ENCODE peak calls at places on chromosomes 13 and 19, in nine cellular contexts. One of them, this sample, is unnamed.

GRCh38 chr13:30796132-30796832 is 60.9 kb downstream of the ALOX5AP start:
- DNase-seq in GM23248: peak; percentile 78
- DNase-seq in left lung: no peak
- DNase-seq in esophagus muscularis mucosa: no peak
- DNase-seq in psoas muscle: no peak
- DNase-seq in NT2/D1: no peak
- DNase-seq in right atrium auricular region: no peak
- DNase-seq in endothelial cell of umbilical vein: peak; percentile 29
- DNase-seq in fibroblast of lung: peak; percentile 59
- DNase-seq in this sample: no peak

GRCh38 chr19:872266-872951 is 12.9 kb downstream of the CFD start:
- DNase-seq in endothelial cell of umbilical vein: peak; percentile 34
- DNase-seq in GM23248: peak; percentile 72
- DNase-seq in psoas muscle: peak; percentile 60
- DNase-seq in esophagus muscularis mucosa: no peak
- DNase-seq in left lung: no peak
- DNase-seq in fibroblast of lung: peak; percentile 75
- DNase-seq in NT2/D1: peak; percentile 76
- DNase-seq in right atrium auricular region: no peak
- DNase-seq in this sample: no peak

GRCh38 chr19:43432866-43433673 is 18.4 kb downstream of the TEX101 start:
- DNase-seq in GM23248: peak; percentile 73
- DNase-seq in right atrium auricular region: peak; percentile 61
- DNase-seq in fibroblast of lung: peak; percentile 51
- DNase-seq in endothelial cell of umbilical vein: peak; percentile 49
- DNase-seq in NT2/D1: peak; percentile 57
- DNase-seq in left lung: peak; percentile 54
- DNase-seq in esophagus muscularis mucosa: no peak
- DNase-seq in psoas muscle: peak; percentile 20
- DNase-seq in this sample: no peak

GRCh38 chr13:30872685-30873443 is 33.2 kb upstream of the MEDAG start:
- DNase-seq in fibroblast of lung: peak; percentile 84
- DNase-seq in left lung: peak; percentile 59
- DNase-seq in esophagus muscularis mucosa: no peak
- DNase-seq in endothelial cell of umbilical vein: peak; percentile 97
- DNase-seq in psoas muscle: peak; percentile 75
- DNase-seq in NT2/D1: peak; percentile 85
- DNase-seq in right atrium auricular region: peak; percentile 81
- DNase-seq in GM23248: peak; percentile 95
- DNase-seq in this sample: peak; percentile 69

GRCh38 chr13:59963827-59964226 is 199.9 kb downstream of the DIAPH3 start:
- DNase-seq in NT2/D1: no peak
- DNase-seq in right atrium auricular region: no peak
- DNase-seq in GM23248: no peak
- DNase-seq in endothelial cell of umbilical vein: no peak
- DNase-seq in fibroblast of lung: no peak
- DNase-seq in esophagus muscularis mucosa: no peak
- DNase-seq in left lung: no peak
- DNase-seq in psoas muscle: no peak
- DNase-seq in this sample: no peak

GRCh38 chr19:12838182-12838890 is at the start of gene MAST1:
- DNase-seq in fibroblast of lung: no peak
- DNase-seq in left lung: no peak
- DNase-seq in psoas muscle: peak; percentile 24
- DNase-seq in GM23248: peak; percentile 68
- DNase-seq in esophagus muscularis mucosa: no peak
- DNase-seq in endothelial cell of umbilical vein: no peak
- DNase-seq in right atrium auricular region: no peak
- DNase-seq in NT2/D1: no peak
- DNase-seq in this sample: no peak

GRCh38 chr13:113387396-113387795 is 23.5 kb upstream of the GRTP1 start:
- DNase-seq in right atrium auricular region: no peak
- DNase-seq in GM23248: no peak
- DNase-seq in psoas muscle: no peak
- DNase-seq in endothelial cell of umbilical vein: no peak
- DNase-seq in esophagus muscularis mucosa: no peak
- DNase-seq in fibroblast of lung: no peak
- DNase-seq in NT2/D1: no peak
- DNase-seq in left lung: no peak
- DNase-seq in this sample: no peak

GRCh38 chr13:48585456-48585840 is 52.6 kb upstream of the RCBTB2 start:
- DNase-seq in fibroblast of lung: peak; percentile 50
- DNase-seq in right atrium auricular region: no peak
- DNase-seq in left lung: no peak
- DNase-seq in NT2/D1: no peak
- DNase-seq in psoas muscle: no peak
- DNase-seq in esophagus muscularis mucosa: peak; percentile 81
- DNase-seq in endothelial cell of umbilical vein: peak; percentile 96
- DNase-seq in GM23248: peak; percentile 35
- DNase-seq in this sample: no peak

GRCh38 chr19:7916908-7917291 is 2.3 kb downstream of the TGFBR3L start:
- DNase-seq in NT2/D1: no peak
- DNase-seq in psoas muscle: no peak
- DNase-seq in fibroblast of lung: no peak
- DNase-seq in endothelial cell of umbilical vein: no peak
- DNase-seq in esophagus muscularis mucosa: no peak
- DNase-seq in GM23248: no peak
- DNase-seq in left lung: no peak
- DNase-seq in right atrium auricular region: no peak
- DNase-seq in this sample: no peak

GRCh38 chr19:1076951-1077350 is 10.0 kb downstream of the ARHGAP45 start:
- DNase-seq in fibroblast of lung: no peak
- DNase-seq in right atrium auricular region: no peak
- DNase-seq in GM23248: peak; percentile 32
- DNase-seq in esophagus muscularis mucosa: no peak
- DNase-seq in NT2/D1: no peak
- DNase-seq in endothelial cell of umbilical vein: no peak
- DNase-seq in left lung: peak; percentile 86
- DNase-seq in psoas muscle: peak; percentile 63
- DNase-seq in this sample: peak; percentile 44

GRCh38 chr13:109427695-109428094 is 358.7 kb downstream of the IRS2 start:
- DNase-seq in fibroblast of lung: no peak
- DNase-seq in esophagus muscularis mucosa: no peak
- DNase-seq in GM23248: no peak
- DNase-seq in left lung: no peak
- DNase-seq in right atrium auricular region: no peak
- DNase-seq in NT2/D1: no peak
- DNase-seq in psoas muscle: no peak
- DNase-seq in endothelial cell of umbilical vein: no peak
- DNase-seq in this sample: no peak

GRCh38 chr13:93775507-93776108 is 549.0 kb downstream of the GPC6 start:
- DNase-seq in fibroblast of lung: peak; percentile 66
- DNase-seq in right atrium auricular region: no peak
- DNase-seq in left lung: no peak
- DNase-seq in endothelial cell of umbilical vein: no peak
- DNase-seq in psoas muscle: no peak
- DNase-seq in NT2/D1: no peak
- DNase-seq in GM23248: peak; percentile 76
- DNase-seq in esophagus muscularis mucosa: no peak
- DNase-seq in this sample: no peak

GRCh38 chr13:49859568-49859967 is 67.1 kb upstream of the KPNA3 start:
- DNase-seq in GM23248: peak; percentile 96
- DNase-seq in left lung: peak; percentile 43
- DNase-seq in NT2/D1: no peak
- DNase-seq in right atrium auricular region: no peak
- DNase-seq in esophagus muscularis mucosa: no peak
- DNase-seq in psoas muscle: peak; percentile 56
- DNase-seq in fibroblast of lung: peak; percentile 90
- DNase-seq in endothelial cell of umbilical vein: no peak
- DNase-seq in this sample: no peak

GRCh38 chr13:101989798-101990350 is 412.0 kb downstream of the FGF14 start:
- DNase-seq in left lung: no peak
- DNase-seq in GM23248: peak; percentile 1
- DNase-seq in endothelial cell of umbilical vein: no peak
- DNase-seq in esophagus muscularis mucosa: no peak
- DNase-seq in psoas muscle: no peak
- DNase-seq in right atrium auricular region: no peak
- DNase-seq in NT2/D1: no peak
- DNase-seq in fibroblast of lung: no peak
- DNase-seq in this sample: no peak

GRCh38 chr19:20333508-20333907 is 166.5 kb downstream of the ZNF486 start:
- DNase-seq in esophagus muscularis mucosa: no peak
- DNase-seq in psoas muscle: no peak
- DNase-seq in fibroblast of lung: no peak
- DNase-seq in endothelial cell of umbilical vein: no peak
- DNase-seq in GM23248: no peak
- DNase-seq in NT2/D1: no peak
- DNase-seq in right atrium auricular region: no peak
- DNase-seq in left lung: no peak
- DNase-seq in this sample: no peak

GRCh38 chr13:28376604-28377003 is 118.3 kb downstream of the FLT1 start:
- DNase-seq in GM23248: no peak
- DNase-seq in right atrium auricular region: no peak
- DNase-seq in esophagus muscularis mucosa: no peak
- DNase-seq in endothelial cell of umbilical vein: no peak
- DNase-seq in psoas muscle: no peak
- DNase-seq in left lung: no peak
- DNase-seq in fibroblast of lung: no peak
- DNase-seq in NT2/D1: no peak
- DNase-seq in this sample: no peak

GRCh38 chr13:26502826-26503225 is 54.7 kb upstream of the WASF3 start:
- DNase-seq in esophagus muscularis mucosa: no peak
- DNase-seq in fibroblast of lung: peak; percentile 68
- DNase-seq in psoas muscle: peak; percentile 44
- DNase-seq in endothelial cell of umbilical vein: peak; percentile 58
- DNase-seq in NT2/D1: no peak
- DNase-seq in left lung: no peak
- DNase-seq in GM23248: peak; percentile 99
- DNase-seq in right atrium auricular region: peak; percentile 77
- DNase-seq in this sample: peak; percentile 13

GRCh38 chr13:113531041-113531873 is 40.7 kb upstream of the DCUN1D2 start:
- DNase-seq in endothelial cell of umbilical vein: no peak
- DNase-seq in GM23248: no peak
- DNase-seq in fibroblast of lung: no peak
- DNase-seq in right atrium auricular region: no peak
- DNase-seq in NT2/D1: no peak
- DNase-seq in esophagus muscularis mucosa: no peak
- DNase-seq in left lung: no peak
- DNase-seq in psoas muscle: no peak
- DNase-seq in this sample: no peak

GRCh38 chr13:78601124-78601885 is 2.0 kb downstream of the POU4F1 start:
- DNase-seq in NT2/D1: no peak
- DNase-seq in psoas muscle: no peak
- DNase-seq in endothelial cell of umbilical vein: peak; percentile 34
- DNase-seq in left lung: no peak
- DNase-seq in esophagus muscularis mucosa: no peak
- DNase-seq in GM23248: peak; percentile 38
- DNase-seq in fibroblast of lung: peak; percentile 15
- DNase-seq in right atrium auricular region: no peak
- DNase-seq in this sample: no peak
- H3K4me3 ChIP-seq in NT2/D1: peak overlapping the region; percentile 21
- H3K4me3 ChIP-seq in psoas muscle: peak overlapping the region; percentile 16
- H3K4me3 ChIP-seq in endothelial cell of umbilical vein: no peak overlapping the region
- H3K4me3 ChIP-seq in left lung: peak overlapping the region; percentile 19
- H3K4me3 ChIP-seq in esophagus muscularis mucosa: peak overlapping the region; percentile 19
- H3K4me3 ChIP-seq in GM23248: no peak overlapping the region
- H3K4me3 ChIP-seq in fibroblast of lung: no peak overlapping the region
- H3K4me3 ChIP-seq in right atrium auricular region: peak overlapping the region; percentile 16
- H3K4me3 ChIP-seq in this sample: peak overlapping the region; percentile 22

GRCh38 chr19:38654478-38655079 is 7.1 kb downstream of the ACTN4 start:
- DNase-seq in endothelial cell of umbilical vein: peak; percentile 78
- DNase-seq in right atrium auricular region: no peak
- DNase-seq in fibroblast of lung: peak; percentile 67
- DNase-seq in NT2/D1: no peak
- DNase-seq in esophagus muscularis mucosa: no peak
- DNase-seq in psoas muscle: no peak
- DNase-seq in left lung: no peak
- DNase-seq in GM23248: no peak
- DNase-seq in this sample: no peak
- H3K4me1 ChIP-seq in endothelial cell of umbilical vein: peaks cover 87% of the 10 kb centered on the region
- H3K4me1 ChIP-seq in right atrium auricular region: peaks cover 5% of the 10 kb centered on the region
- H3K4me1 ChIP-seq in fibroblast of lung: peaks cover 54% of the 10 kb centered on the region
- H3K4me1 ChIP-seq in NT2/D1: peaks cover 12% of the 10 kb centered on the region
- H3K4me1 ChIP-seq in esophagus muscularis mucosa: peaks cover 100% of the 10 kb centered on the region
- H3K4me1 ChIP-seq in psoas muscle: peaks cover 100% of the 10 kb centered on the region
- H3K4me1 ChIP-seq in left lung: peaks cover 100% of the 10 kb centered on the region
- H3K4me1 ChIP-seq in GM23248: peaks cover 85% of the 10 kb centered on the region
- H3K4me1 ChIP-seq in this sample: peaks cover 80% of the 10 kb centered on the region

GRCh38 chr19:29664753-29665214 is 477 bp upstream of the PLEKHF1 start:
- DNase-seq in GM23248: no peak
- DNase-seq in psoas muscle: no peak
- DNase-seq in NT2/D1: no peak
- DNase-seq in esophagus muscularis mucosa: no peak
- DNase-seq in endothelial cell of umbilical vein: no peak
- DNase-seq in left lung: no peak
- DNase-seq in fibroblast of lung: no peak
- DNase-seq in right atrium auricular region: no peak
- DNase-seq in this sample: no peak

GRCh38 chr19:29663861-29664752 is 1.2 kb upstream of the PLEKHF1 start:
- DNase-seq in GM23248: peak; percentile 69
- DNase-seq in right atrium auricular region: no peak
- DNase-seq in left lung: no peak
- DNase-seq in endothelial cell of umbilical vein: no peak
- DNase-seq in psoas muscle: no peak
- DNase-seq in NT2/D1: no peak
- DNase-seq in esophagus muscularis mucosa: no peak
- DNase-seq in fibroblast of lung: no peak
- DNase-seq in this sample: no peak

GRCh38 chr19:29660835-29661234 is 4.4 kb upstream of the PLEKHF1 start:
- DNase-seq in endothelial cell of umbilical vein: no peak
- DNase-seq in left lung: no peak
- DNase-seq in fibroblast of lung: no peak
- DNase-seq in GM23248: peak; percentile 25
- DNase-seq in esophagus muscularis mucosa: no peak
- DNase-seq in psoas muscle: no peak
- DNase-seq in NT2/D1: no peak
- DNase-seq in right atrium auricular region: no peak
- DNase-seq in this sample: no peak

GRCh38 chr19:29662604-29663404 is 2.5 kb upstream of the PLEKHF1 start:
- DNase-seq in esophagus muscularis mucosa: no peak
- DNase-seq in psoas muscle: peak; percentile 76
- DNase-seq in left lung: peak; percentile 70
- DNase-seq in fibroblast of lung: peak; percentile 93
- DNase-seq in NT2/D1: no peak
- DNase-seq in endothelial cell of umbilical vein: peak; percentile 69
- DNase-seq in right atrium auricular region: peak; percentile 89
- DNase-seq in GM23248: peak; percentile 99
- DNase-seq in this sample: peak; percentile 55

DNA sequence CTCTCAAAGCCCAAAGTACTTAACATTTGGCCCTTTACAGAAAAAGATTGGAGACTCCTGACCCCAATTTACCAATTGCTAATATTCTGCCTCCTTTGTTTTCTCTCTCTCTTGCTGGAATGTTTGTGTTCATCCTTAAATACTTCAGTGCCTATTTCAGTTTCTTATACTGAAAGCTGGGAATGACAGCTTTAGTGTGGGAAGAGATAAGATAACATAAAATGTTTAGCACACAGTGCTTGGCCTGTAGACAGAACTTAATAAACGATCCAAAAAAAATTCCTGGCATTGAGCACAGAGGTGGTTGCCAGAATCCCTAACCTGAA is 3.0 kb upstream of the PLEKHF1 start:
- DNase-seq in NT2/D1: no peak
- DNase-seq in esophagus muscularis mucosa: no peak
- DNase-seq in GM23248: no peak
- DNase-seq in fibroblast of lung: no peak
- DNase-seq in psoas muscle: no peak
- DNase-seq in endothelial cell of umbilical vein: no peak
- DNase-seq in left lung: no peak
- DNase-seq in right atrium auricular region: no peak
- DNase-seq in this sample: no peak
- H3K4me3 ChIP-seq in NT2/D1: no peak overlapping the region
- H3K4me3 ChIP-seq in esophagus muscularis mucosa: peak overlapping the region; percentile 18
- H3K4me3 ChIP-seq in GM23248: peak overlapping the region; percentile 69
- H3K4me3 ChIP-seq in fibroblast of lung: peak overlapping the region; percentile 33
- H3K4me3 ChIP-seq in psoas muscle: peak overlapping the region; percentile 15
- H3K4me3 ChIP-seq in endothelial cell of umbilical vein: peak overlapping the region; percentile 3
- H3K4me3 ChIP-seq in left lung: no peak overlapping the region
- H3K4me3 ChIP-seq in right atrium auricular region: peak overlapping the region; percentile 13
- H3K4me3 ChIP-seq in this sample: peak overlapping the region; percentile 55

GRCh38 chr19:38898788-38899446 is 501 bp downstream of the SIRT2 start:
- DNase-seq in NT2/D1: no peak
- DNase-seq in left lung: no peak
- DNase-seq in esophagus muscularis mucosa: no peak
- DNase-seq in GM23248: peak; percentile 57
- DNase-seq in right atrium auricular region: peak; percentile 61
- DNase-seq in psoas muscle: no peak
- DNase-seq in endothelial cell of umbilical vein: no peak
- DNase-seq in fibroblast of lung: peak; percentile 12
- DNase-seq in this sample: no peak
- H3K4me1 ChIP-seq in NT2/D1: peaks cover 7% of the 10 kb centered on the region
- H3K4me1 ChIP-seq in left lung: peaks cover 41% of the 10 kb centered on the region
- H3K4me1 ChIP-seq in esophagus muscularis mucosa: peaks cover 64% of the 10 kb centered on the region
- H3K4me1 ChIP-seq in GM23248: peaks cover 13% of the 10 kb centered on the region
- H3K4me1 ChIP-seq in right atrium auricular region: no peaks in the 10 kb centered on the region
- H3K4me1 ChIP-seq in psoas muscle: peaks cover 51% of the 10 kb centered on the region
- H3K4me1 ChIP-seq in endothelial cell of umbilical vein: peaks cover 22% of the 10 kb centered on the region
- H3K4me1 ChIP-seq in fibroblast of lung: no peaks in the 10 kb centered on the region
- H3K4me1 ChIP-seq in this sample: peaks cover 20% of the 10 kb centered on the region

This sample was measured in ascending aorta.